ENCODE peak calls at places on chromosomes 13 and 19, in eight cellular contexts. One of them, this sample, is unnamed.

GRCh38 chr13:42394361-42395065 is 122.6 kb downstream of the AKAP11 start:
- DNase-seq in HCT116: no peak
- DNase-seq in vagina: no peak
- DNase-seq in ovary: no peak
- DNase-seq in cardiac fibroblast: no peak
- DNase-seq in neural progenitor cell: no peak
- DNase-seq in OCI-LY7: no peak
- DNase-seq in choroid plexus epithelial cell: no peak
- DNase-seq in this sample: no peak

GRCh38 chr19:50061650-50062049 is 35.8 kb downstream of the ZNF473 start:
- DNase-seq in HCT116: no peak
- DNase-seq in vagina: no peak
- DNase-seq in ovary: no peak
- DNase-seq in cardiac fibroblast: no peak
- DNase-seq in neural progenitor cell: no peak
- DNase-seq in OCI-LY7: no peak
- DNase-seq in choroid plexus epithelial cell: no peak
- DNase-seq in this sample: no peak

GRCh38 chr13:40777166-40777956 is 6.4 kb upstream of the MRPS31 start:
- DNase-seq in HCT116: peak; percentile 65
- DNase-seq in vagina: no peak
- DNase-seq in ovary: no peak
- DNase-seq in cardiac fibroblast: peak; percentile 70
- DNase-seq in neural progenitor cell: peak; percentile 66
- DNase-seq in OCI-LY7: peak; percentile 86
- DNase-seq in choroid plexus epithelial cell: peak; percentile 71
- DNase-seq in this sample: peak; percentile 57

GRCh38 chr19:5154129-5154798 is 185.4 kb downstream of the KDM4B start:
- DNase-seq in HCT116: no peak
- DNase-seq in vagina: no peak
- DNase-seq in ovary: no peak
- DNase-seq in cardiac fibroblast: peak; percentile 22
- DNase-seq in neural progenitor cell: peak; percentile 64
- DNase-seq in OCI-LY7: peak; percentile 49
- DNase-seq in choroid plexus epithelial cell: peak; percentile 19
- DNase-seq in this sample: peak; percentile 10

GRCh38 chr19:46213806-46214205 is 15.7 kb upstream of the IGFL1 start:
- DNase-seq in HCT116: no peak
- DNase-seq in vagina: no peak
- DNase-seq in ovary: no peak
- DNase-seq in cardiac fibroblast: no peak
- DNase-seq in neural progenitor cell: no peak
- DNase-seq in OCI-LY7: no peak
- DNase-seq in choroid plexus epithelial cell: no peak
- DNase-seq in this sample: no peak

GRCh38 chr19:38739440-38740251 is 4.6 kb downstream of the CAPN12 start:
- DNase-seq in HCT116: no peak
- DNase-seq in vagina: no peak
- DNase-seq in ovary: no peak
- DNase-seq in cardiac fibroblast: no peak
- DNase-seq in neural progenitor cell: no peak
- DNase-seq in OCI-LY7: no peak
- DNase-seq in choroid plexus epithelial cell: no peak
- DNase-seq in this sample: no peak

GRCh38 chr19:21491161-21491560 is 14.2 kb upstream of the ZNF429 start:
- DNase-seq in HCT116: no peak
- DNase-seq in vagina: no peak
- DNase-seq in ovary: no peak
- DNase-seq in cardiac fibroblast: no peak
- DNase-seq in neural progenitor cell: no peak
- DNase-seq in OCI-LY7: no peak
- DNase-seq in choroid plexus epithelial cell: peak; percentile 2
- DNase-seq in this sample: peak; percentile 14

GRCh38 chr19:34900245-34900644 is 26.5 kb upstream of the ZNF30 start:
- DNase-seq in HCT116: no peak
- DNase-seq in vagina: no peak
- DNase-seq in ovary: no peak
- DNase-seq in cardiac fibroblast: no peak
- DNase-seq in neural progenitor cell: no peak
- DNase-seq in OCI-LY7: no peak
- DNase-seq in choroid plexus epithelial cell: no peak
- DNase-seq in this sample: no peak

GRCh38 chr19:47661161-47661560 is 52.1 kb upstream of the EHD2 start:
- DNase-seq in HCT116: no peak
- DNase-seq in vagina: no peak
- DNase-seq in ovary: no peak
- DNase-seq in cardiac fibroblast: peak; percentile 42
- DNase-seq in neural progenitor cell: no peak
- DNase-seq in OCI-LY7: no peak
- DNase-seq in choroid plexus epithelial cell: no peak
- DNase-seq in this sample: peak; percentile 94

GRCh38 chr19:57587529-57587928 is 3.6 kb downstream of the ZIK1 start:
- DNase-seq in HCT116: no peak
- DNase-seq in vagina: no peak
- DNase-seq in ovary: no peak
- DNase-seq in cardiac fibroblast: no peak
- DNase-seq in neural progenitor cell: no peak
- DNase-seq in OCI-LY7: no peak
- DNase-seq in choroid plexus epithelial cell: peak; percentile 45
- DNase-seq in this sample: peak; percentile 75

GRCh38 chr19:49638360-49638759 is 1.6 kb downstream of the RRAS start:
- DNase-seq in HCT116: no peak
- DNase-seq in vagina: no peak
- DNase-seq in ovary: no peak
- DNase-seq in cardiac fibroblast: peak; percentile 34
- DNase-seq in neural progenitor cell: peak; percentile 69
- DNase-seq in OCI-LY7: no peak
- DNase-seq in choroid plexus epithelial cell: no peak
- DNase-seq in this sample: peak; percentile 29

GRCh38 chr19:6272411-6272791 is 7.4 kb downstream of the MLLT1 start:
- DNase-seq in HCT116: no peak
- DNase-seq in vagina: no peak
- DNase-seq in ovary: peak; percentile 57
- DNase-seq in cardiac fibroblast: no peak
- DNase-seq in neural progenitor cell: peak; percentile 44
- DNase-seq in OCI-LY7: no peak
- DNase-seq in choroid plexus epithelial cell: no peak
- DNase-seq in this sample: peak; percentile 17

GRCh38 chr19:55275851-55276719 is 3.8 kb downstream of the HSPBP1 start:
- DNase-seq in HCT116: no peak
- DNase-seq in vagina: no peak
- DNase-seq in ovary: no peak
- DNase-seq in cardiac fibroblast: no peak
- DNase-seq in neural progenitor cell: no peak
- DNase-seq in OCI-LY7: peak; percentile 89
- DNase-seq in choroid plexus epithelial cell: no peak
- DNase-seq in this sample: no peak

GRCh38 chr19:41415154-41415571 is 12.0 kb downstream of the B3GNT8 start:
- DNase-seq in HCT116: no peak
- DNase-seq in vagina: no peak
- DNase-seq in ovary: no peak
- DNase-seq in cardiac fibroblast: no peak
- DNase-seq in neural progenitor cell: no peak
- DNase-seq in OCI-LY7: no peak
- DNase-seq in choroid plexus epithelial cell: no peak
- DNase-seq in this sample: no peak

GRCh38 chr13:79581870-79582315 is 100.9 kb downstream of the NDFIP2 start:
- DNase-seq in HCT116: peak; percentile 2
- DNase-seq in vagina: no peak
- DNase-seq in ovary: no peak
- DNase-seq in cardiac fibroblast: peak; percentile 74
- DNase-seq in neural progenitor cell: peak; percentile 65
- DNase-seq in OCI-LY7: no peak
- DNase-seq in choroid plexus epithelial cell: peak; percentile 60
- DNase-seq in this sample: peak; percentile 32

GRCh38 chr19:46383171-46383815 is 30.1 kb downstream of the CCDC8 start:
- DNase-seq in HCT116: no peak
- DNase-seq in vagina: peak; percentile 58
- DNase-seq in ovary: no peak
- DNase-seq in cardiac fibroblast: no peak
- DNase-seq in neural progenitor cell: no peak
- DNase-seq in OCI-LY7: no peak
- DNase-seq in choroid plexus epithelial cell: no peak
- DNase-seq in this sample: no peak

GRCh38 chr13:42745655-42746054 is 35.7 kb upstream of the FAM216B start:
- DNase-seq in HCT116: no peak
- DNase-seq in vagina: no peak
- DNase-seq in ovary: no peak
- DNase-seq in cardiac fibroblast: peak; percentile 11
- DNase-seq in neural progenitor cell: no peak
- DNase-seq in OCI-LY7: no peak
- DNase-seq in choroid plexus epithelial cell: peak; percentile 35
- DNase-seq in this sample: peak; percentile 47

GRCh38 chr19:40348125-40348913 is at the start of the genes C19orf47 and PLD3:
- DNase-seq in HCT116: peak; percentile 97
- DNase-seq in vagina: peak; percentile 98
- DNase-seq in ovary: peak; percentile 98
- DNase-seq in cardiac fibroblast: peak; percentile 100
- DNase-seq in neural progenitor cell: peak; percentile 100
- DNase-seq in OCI-LY7: peak; percentile 99
- DNase-seq in choroid plexus epithelial cell: peak; percentile 100
- DNase-seq in this sample: peak; percentile 98
- TF ChIP-seq CTCF in HCT116: no peak
- TF ChIP-seq CTCF in vagina: peak; percentile 17
- TF ChIP-seq CTCF in ovary: no peak
- TF ChIP-seq CTCF in cardiac fibroblast: no peak
- TF ChIP-seq CTCF in neural progenitor cell: no peak
- TF ChIP-seq CTCF in OCI-LY7: no peak
- TF ChIP-seq CTCF in choroid plexus epithelial cell: no peak
- TF ChIP-seq CTCF in this sample: no peak

DNA sequence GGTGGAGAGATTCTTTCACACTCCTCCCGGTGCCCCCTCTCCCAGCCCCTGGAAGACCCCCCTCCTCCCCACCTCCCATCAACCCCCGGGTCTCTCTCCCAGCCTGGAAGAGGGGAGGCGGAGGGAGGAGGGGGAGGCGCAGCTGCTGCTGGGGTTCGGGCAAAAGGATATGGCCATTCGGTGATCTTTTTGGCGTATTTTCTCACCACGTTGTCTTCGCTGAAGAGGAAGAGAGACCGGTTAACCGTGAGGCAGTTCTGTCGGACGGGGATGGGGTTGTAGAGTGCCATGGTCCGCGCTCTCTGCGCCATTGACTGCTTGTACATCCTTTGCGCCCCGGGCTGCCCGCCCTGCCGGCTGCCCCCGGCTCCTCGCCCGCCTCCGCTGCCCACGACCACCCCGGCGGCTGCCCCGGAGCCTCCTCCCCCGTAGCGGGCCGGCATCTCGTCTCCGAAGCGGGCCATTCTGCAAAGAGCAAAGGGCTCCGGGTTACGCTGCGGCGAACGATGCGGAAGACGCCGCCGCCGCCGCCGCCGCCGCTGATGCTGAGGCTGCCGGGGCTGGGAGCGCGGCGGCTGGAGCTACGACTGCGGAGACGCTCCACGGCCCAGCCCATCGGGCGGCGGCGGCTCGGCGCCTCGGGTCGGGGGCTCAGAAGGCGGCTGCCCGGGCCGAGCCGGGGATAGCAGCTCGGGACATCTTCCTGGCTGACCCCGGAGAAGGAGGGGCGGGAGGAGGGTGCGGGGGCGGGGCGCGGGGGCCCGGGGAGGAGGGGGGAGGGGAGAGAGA is at the start of gene CACNA1A:
- DNase-seq in HCT116: no peak
- DNase-seq in vagina: no peak
- DNase-seq in ovary: no peak
- DNase-seq in cardiac fibroblast: peak; percentile 10
- DNase-seq in neural progenitor cell: peak; percentile 83
- DNase-seq in OCI-LY7: no peak
- DNase-seq in choroid plexus epithelial cell: no peak
- DNase-seq in this sample: no peak
- TF ChIP-seq CTCF in HCT116: no peak
- TF ChIP-seq CTCF in vagina: no peak
- TF ChIP-seq CTCF in ovary: no peak
- TF ChIP-seq CTCF in cardiac fibroblast: no peak
- TF ChIP-seq CTCF in neural progenitor cell: no peak
- TF ChIP-seq CTCF in OCI-LY7: no peak
- TF ChIP-seq CTCF in choroid plexus epithelial cell: no peak
- TF ChIP-seq CTCF in this sample: no peak

DNA sequence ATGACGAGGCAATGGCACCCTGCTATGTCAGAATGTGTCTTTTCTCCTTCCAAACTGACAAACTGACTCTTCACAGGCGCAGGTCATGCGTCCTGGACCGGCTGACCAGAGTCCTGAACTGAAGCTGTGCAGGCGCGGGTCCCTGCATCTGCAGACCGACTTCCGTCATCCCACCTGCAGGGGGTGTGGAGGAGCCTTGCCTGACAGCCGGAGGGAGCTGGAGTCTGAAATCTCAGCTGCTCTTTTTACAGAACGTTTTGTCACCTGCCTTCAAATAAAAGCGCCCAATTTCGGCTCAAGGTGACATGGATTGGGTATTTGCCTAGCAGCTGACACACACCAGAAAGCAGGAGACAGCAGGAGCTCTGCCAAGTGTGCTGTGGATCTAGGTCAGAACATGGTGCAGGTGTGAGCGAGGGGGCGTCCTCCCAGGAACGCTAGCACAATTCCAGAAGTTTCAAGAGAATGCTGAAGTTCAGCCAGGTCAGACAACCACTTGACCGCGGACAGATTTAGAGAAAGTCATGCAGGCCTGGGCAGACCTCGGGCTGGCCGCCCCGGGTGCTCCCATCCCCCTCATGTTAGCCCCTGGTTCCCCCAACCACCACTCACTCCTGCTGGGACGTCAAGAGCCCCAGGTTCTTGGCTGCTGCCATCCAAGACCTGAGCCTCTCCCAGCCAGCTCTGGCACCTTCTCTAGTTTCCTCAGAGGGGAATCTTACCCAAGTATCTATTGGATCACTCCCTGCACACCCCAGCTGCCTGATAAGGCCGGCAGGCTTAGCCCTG is 32.8 kb downstream of the ELL start:
- DNase-seq in HCT116: no peak
- DNase-seq in vagina: no peak
- DNase-seq in ovary: peak; percentile 51
- DNase-seq in cardiac fibroblast: no peak
- DNase-seq in neural progenitor cell: peak; percentile 81
- DNase-seq in OCI-LY7: peak; percentile 57
- DNase-seq in choroid plexus epithelial cell: no peak
- DNase-seq in this sample: no peak
- TF ChIP-seq CTCF in HCT116: peak; percentile 15
- TF ChIP-seq CTCF in vagina: no peak
- TF ChIP-seq CTCF in ovary: no peak
- TF ChIP-seq CTCF in cardiac fibroblast: peak; percentile 13
- TF ChIP-seq CTCF in neural progenitor cell: peak; percentile 59
- TF ChIP-seq CTCF in OCI-LY7: peak; percentile 69
- TF ChIP-seq CTCF in choroid plexus epithelial cell: peak; percentile 63
- TF ChIP-seq CTCF in this sample: peak; percentile 25

DNA sequence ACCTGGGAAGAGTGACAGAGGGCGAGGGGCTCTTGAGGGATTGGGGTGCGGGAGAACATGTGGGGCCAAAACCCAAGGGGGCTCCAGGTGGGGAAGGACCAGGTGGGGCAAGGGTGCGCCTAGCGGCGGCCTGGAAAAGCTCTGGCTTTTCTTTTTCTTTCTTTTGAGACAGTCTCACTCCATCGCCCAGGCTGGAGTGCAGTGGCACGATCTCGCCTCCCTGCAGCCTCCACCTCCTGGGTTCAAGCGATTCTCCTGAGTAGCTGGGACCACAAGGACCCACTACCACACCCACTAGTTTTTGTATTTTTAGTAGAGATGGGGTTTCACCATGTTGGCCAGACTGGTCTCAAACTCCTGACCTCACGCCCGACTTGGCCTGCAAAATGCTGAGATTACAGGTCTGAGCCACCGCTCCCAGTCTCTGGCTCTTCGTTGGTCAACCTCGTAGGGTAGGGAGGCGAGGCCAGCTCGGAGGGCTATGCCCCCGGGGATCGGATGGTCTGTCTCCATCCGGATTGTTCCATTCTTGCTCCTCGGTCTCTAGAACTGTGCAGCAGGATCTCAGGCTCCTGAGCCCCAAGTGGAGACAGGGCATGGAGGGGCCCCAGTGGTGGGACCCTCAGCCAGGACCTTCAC is 3.7 kb downstream of the GADD45B start:
- DNase-seq in HCT116: no peak
- DNase-seq in vagina: no peak
- DNase-seq in ovary: no peak
- DNase-seq in cardiac fibroblast: peak; percentile 45
- DNase-seq in neural progenitor cell: no peak
- DNase-seq in OCI-LY7: peak; percentile 61
- DNase-seq in choroid plexus epithelial cell: no peak
- DNase-seq in this sample: no peak
- TF ChIP-seq CTCF in HCT116: no peak
- TF ChIP-seq CTCF in vagina: no peak
- TF ChIP-seq CTCF in ovary: no peak
- TF ChIP-seq CTCF in cardiac fibroblast: no peak
- TF ChIP-seq CTCF in neural progenitor cell: peak; percentile 43
- TF ChIP-seq CTCF in OCI-LY7: peak; percentile 79
- TF ChIP-seq CTCF in choroid plexus epithelial cell: peak; percentile 44
- TF ChIP-seq CTCF in this sample: no peak

This sample was measured in fibroblast of mammary gland.